ENCODE peak calls at places on chromosome 17, in four cellular contexts. One of them, this sample, is unnamed.

GRCh38 chr17:68289473-68289872 is 1.5 kb downstream of the SLC16A6 start:
- DNase-seq in spleen: no peak
- DNase-seq in fibroblast of lung: no peak
- DNase-seq in adrenal gland: no peak
- DNase-seq in this sample: no peak

GRCh38 chr17:5788266-5788900 is 204.1 kb upstream of the NLRP1 start:
- DNase-seq in fibroblast of lung: peak; percentile 58
- DNase-seq in adrenal gland: no peak
- DNase-seq in spleen: no peak
- DNase-seq in this sample: no peak

GRCh38 chr17:1234455-1234854 is 35.8 kb upstream of the BHLHA9 start:
- DNase-seq in spleen: no peak
- DNase-seq in fibroblast of lung: no peak
- DNase-seq in adrenal gland: no peak
- DNase-seq in this sample: no peak

GRCh38 chr17:49634487-49634865 is 43.4 kb downstream of the SPOP start:
- DNase-seq in spleen: no peak
- DNase-seq in fibroblast of lung: peak; percentile 33
- DNase-seq in adrenal gland: no peak
- DNase-seq in this sample: no peak

GRCh38 chr17:21677911-21678310 is 14.4 kb upstream of the KCNJ18 start:
- DNase-seq in fibroblast of lung: no peak
- DNase-seq in spleen: peak; percentile 67
- DNase-seq in adrenal gland: no peak
- DNase-seq in this sample: no peak

GRCh38 chr17:2144701-2145100 is 89.8 kb downstream of the HIC1 start:
- DNase-seq in adrenal gland: no peak
- DNase-seq in spleen: no peak
- DNase-seq in fibroblast of lung: no peak
- DNase-seq in this sample: no peak

GRCh38 chr17:32875904-32876413 is 965 bp downstream of the MYO1D start:
- DNase-seq in spleen: no peak
- DNase-seq in adrenal gland: no peak
- DNase-seq in fibroblast of lung: peak; percentile 43
- DNase-seq in this sample: no peak

GRCh38 chr17:70067104-70067503 is 7.9 kb upstream of the KCNJ16 start:
- DNase-seq in spleen: no peak
- DNase-seq in adrenal gland: no peak
- DNase-seq in fibroblast of lung: no peak
- DNase-seq in this sample: no peak

GRCh38 chr17:7215136-7215638 is 4.4 kb downstream of the DLG4 start:
- DNase-seq in adrenal gland: no peak
- DNase-seq in fibroblast of lung: no peak
- DNase-seq in spleen: no peak
- DNase-seq in this sample: peak; percentile 91

GRCh38 chr17:49969134-49969759 is at the start of gene DLX4:
- DNase-seq in adrenal gland: peak; percentile 50
- DNase-seq in fibroblast of lung: no peak
- DNase-seq in spleen: no peak
- DNase-seq in this sample: no peak

GRCh38 chr17:45364531-45365390 is 47.9 kb upstream of the MAP3K14 start:
- DNase-seq in adrenal gland: peak; percentile 24
- DNase-seq in fibroblast of lung: no peak
- DNase-seq in spleen: peak; percentile 60
- DNase-seq in this sample: no peak

GRCh38 chr17:76935331-76935730 is 67.1 kb downstream of the MGAT5B start:
- DNase-seq in fibroblast of lung: peak; percentile 72
- DNase-seq in adrenal gland: no peak
- DNase-seq in spleen: no peak
- DNase-seq in this sample: no peak

GRCh38 chr17:15237106-15237425 is 28.1 kb downstream of the PMP22 start:
- DNase-seq in adrenal gland: no peak
- DNase-seq in spleen: no peak
- DNase-seq in fibroblast of lung: no peak
- DNase-seq in this sample: no peak

GRCh38 chr17:30433514-30433913 is 43.7 kb upstream of the GOSR1 start:
- DNase-seq in adrenal gland: peak; percentile 22
- DNase-seq in fibroblast of lung: peak; percentile 95
- DNase-seq in spleen: no peak
- DNase-seq in this sample: peak; percentile 29

GRCh38 chr17:12040478-12040877 is 19.8 kb downstream of the MAP2K4 start:
- DNase-seq in spleen: no peak
- DNase-seq in fibroblast of lung: no peak
- DNase-seq in adrenal gland: no peak
- DNase-seq in this sample: no peak

GRCh38 chr17:16917995-16918394 is 53.9 kb downstream of the TNFRSF13B start:
- DNase-seq in adrenal gland: no peak
- DNase-seq in fibroblast of lung: no peak
- DNase-seq in spleen: peak; percentile 29
- DNase-seq in this sample: peak; percentile 16

GRCh38 chr17:71224824-71225575 is 895.8 kb upstream of the SOX9 start:
- DNase-seq in spleen: no peak
- DNase-seq in fibroblast of lung: peak; percentile 62
- DNase-seq in adrenal gland: no peak
- DNase-seq in this sample: no peak

GRCh38 chr17:31754239-31754945 is 104.7 kb downstream of the COPRS start:
- DNase-seq in fibroblast of lung: peak; percentile 93
- DNase-seq in spleen: no peak
- DNase-seq in adrenal gland: no peak
- DNase-seq in this sample: no peak

GRCh38 chr17:58337600-58338453 is 9.2 kb upstream of the TSPOAP1 start:
- DNase-seq in fibroblast of lung: peak; percentile 95
- DNase-seq in spleen: peak; percentile 99
- DNase-seq in adrenal gland: peak; percentile 95
- DNase-seq in this sample: peak; percentile 74

GRCh38 chr17:28969706-28970393 is 18.5 kb upstream of the PHF12 start:
- DNase-seq in fibroblast of lung: no peak
- DNase-seq in adrenal gland: no peak
- DNase-seq in spleen: no peak
- DNase-seq in this sample: no peak

GRCh38 chr17:79326814-79327213 is 252.2 kb downstream of the ENGASE start:
- DNase-seq in spleen: no peak
- DNase-seq in fibroblast of lung: no peak
- DNase-seq in adrenal gland: no peak
- DNase-seq in this sample: no peak

GRCh38 chr17:49406791-49407190 is 7.9 kb downstream of the PHB1 start:
- DNase-seq in adrenal gland: no peak
- DNase-seq in spleen: no peak
- DNase-seq in fibroblast of lung: no peak
- DNase-seq in this sample: no peak

GRCh38 chr17:34487616-34488015 is 91.8 kb upstream of the TMEM132E start:
- DNase-seq in adrenal gland: no peak
- DNase-seq in spleen: no peak
- DNase-seq in fibroblast of lung: no peak
- DNase-seq in this sample: no peak

GRCh38 chr17:74833501-74834361 is 26.0 kb downstream of the GRIN2C start:
- DNase-seq in fibroblast of lung: peak; percentile 41
- DNase-seq in spleen: peak; percentile 86
- DNase-seq in adrenal gland: peak; percentile 48
- DNase-seq in this sample: no peak

GRCh38 chr17:70855401-70856054 is 686.2 kb downstream of the KCNJ2 start:
- DNase-seq in adrenal gland: no peak
- DNase-seq in spleen: no peak
- DNase-seq in fibroblast of lung: peak; percentile 75
- DNase-seq in this sample: peak; percentile 26

GRCh38 chr17:36935681-36936454 is 1.4 kb upstream of the LHX1 start:
- DNase-seq in fibroblast of lung: no peak
- DNase-seq in spleen: no peak
- DNase-seq in adrenal gland: no peak
- DNase-seq in this sample: no peak

GRCh38 chr17:43720311-43721060 is 38.1 kb downstream of the SOST start:
- DNase-seq in spleen: peak; percentile 96
- DNase-seq in fibroblast of lung: peak; percentile 67
- DNase-seq in adrenal gland: peak; percentile 76
- DNase-seq in this sample: peak; percentile 78

DNA sequence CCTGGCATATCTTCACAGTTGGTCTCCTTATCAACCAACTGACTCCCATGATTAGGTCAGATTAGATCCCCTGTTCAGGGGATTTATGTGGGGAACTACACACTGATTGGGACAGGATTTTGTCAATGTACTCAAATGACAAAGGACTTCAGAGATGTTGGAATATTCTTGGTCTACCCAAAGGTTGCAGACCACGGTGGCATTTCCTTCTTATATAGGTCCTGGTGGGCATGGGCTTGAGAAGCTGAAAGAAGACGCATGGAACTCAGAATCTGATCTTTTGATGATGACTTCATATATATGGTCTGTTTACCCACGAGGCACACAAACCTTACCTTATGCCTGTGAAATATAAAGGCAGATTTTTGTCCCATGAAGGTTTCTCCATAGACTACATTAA is 33.4 kb downstream of the HLF start:
- DNase-seq in spleen: no peak
- DNase-seq in adrenal gland: no peak
- DNase-seq in fibroblast of lung: no peak
- DNase-seq in this sample: no peak
- H3K27ac ChIP-seq in spleen: no peak overlapping the region
- H3K27ac ChIP-seq in adrenal gland: no peak overlapping the region
- H3K27ac ChIP-seq in fibroblast of lung: no peak overlapping the region
- H3K27ac ChIP-seq in this sample: no peak overlapping the region

GRCh38 chr17:64679710-64680216 is 17.7 kb upstream of the SMURF2 start:
- DNase-seq in adrenal gland: no peak
- DNase-seq in fibroblast of lung: peak; percentile 99
- DNase-seq in spleen: no peak
- DNase-seq in this sample: no peak

GRCh38 chr17:64685705-64686104 is 23.6 kb upstream of the SMURF2 start:
- DNase-seq in adrenal gland: no peak
- DNase-seq in fibroblast of lung: no peak
- DNase-seq in spleen: no peak
- DNase-seq in this sample: no peak

GRCh38 chr17:64686705-64687104 is 24.6 kb upstream of the SMURF2 start:
- DNase-seq in adrenal gland: no peak
- DNase-seq in spleen: no peak
- DNase-seq in fibroblast of lung: no peak
- DNase-seq in this sample: peak; percentile 42

GRCh38 chr17:64683791-64684190 is 21.7 kb upstream of the SMURF2 start:
- DNase-seq in spleen: no peak
- DNase-seq in adrenal gland: no peak
- DNase-seq in fibroblast of lung: peak; percentile 35
- DNase-seq in this sample: no peak

GRCh38 chr17:64682261-64683181 is 20.4 kb upstream of the SMURF2 start:
- DNase-seq in fibroblast of lung: peak; percentile 94
- DNase-seq in adrenal gland: no peak
- DNase-seq in spleen: no peak
- DNase-seq in this sample: no peak
- TF ChIP-seq CTCF in fibroblast of lung: no peak
- TF ChIP-seq CTCF in adrenal gland: no peak
- TF ChIP-seq CTCF in spleen: no peak
- TF ChIP-seq CTCF in this sample: no peak

DNA sequence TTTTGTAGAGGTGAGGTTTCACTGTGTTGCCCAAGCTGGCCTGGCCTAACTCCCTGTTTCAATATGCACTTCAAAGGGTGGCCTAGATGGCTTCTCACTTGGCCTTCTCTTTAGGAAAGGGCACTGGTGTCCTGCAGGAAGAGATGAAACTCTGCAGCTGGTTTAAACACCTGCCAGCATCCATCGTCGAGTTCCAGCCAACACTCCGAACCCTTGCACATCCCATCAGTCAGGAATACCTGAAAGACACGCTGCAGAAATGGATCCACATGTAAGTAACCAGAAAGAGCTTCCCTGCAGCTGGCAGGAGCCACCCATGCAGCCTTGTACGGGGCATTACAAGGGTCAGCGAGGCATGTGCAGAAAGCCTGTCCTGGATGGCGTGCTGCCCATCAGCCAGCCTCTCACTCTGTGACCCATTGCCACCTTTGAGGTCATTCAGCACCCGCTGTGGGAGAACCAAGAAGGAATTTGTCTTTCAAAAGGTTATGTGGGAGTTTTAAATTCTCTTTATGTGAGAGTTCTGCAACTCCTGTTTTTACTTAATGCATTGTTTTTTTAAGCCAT is 7.0 kb downstream of the COG1 start:
- DNase-seq in adrenal gland: no peak
- DNase-seq in fibroblast of lung: no peak
- DNase-seq in spleen: no peak
- DNase-seq in this sample: no peak
- H3K27ac ChIP-seq in adrenal gland: no peak overlapping the region
- H3K27ac ChIP-seq in fibroblast of lung: no peak overlapping the region
- H3K27ac ChIP-seq in spleen: no peak overlapping the region
- H3K27ac ChIP-seq in this sample: no peak overlapping the region

GRCh38 chr17:42247734-42248133 is 28.5 kb downstream of the STAT5B start:
- DNase-seq in adrenal gland: peak; percentile 43
- DNase-seq in fibroblast of lung: peak; percentile 64
- DNase-seq in spleen: no peak
- DNase-seq in this sample: no peak

GRCh38 chr17:42249681-42250446 is 26.3 kb downstream of the STAT5B start:
- DNase-seq in spleen: no peak
- DNase-seq in fibroblast of lung: no peak
- DNase-seq in adrenal gland: no peak
- DNase-seq in this sample: no peak

GRCh38 chr17:42251115-42251514 is 25.1 kb downstream of the STAT5B start:
- DNase-seq in fibroblast of lung: peak; percentile 43
- DNase-seq in adrenal gland: no peak
- DNase-seq in spleen: no peak
- DNase-seq in this sample: no peak

GRCh38 chr17:42246515-42246914 is 29.7 kb downstream of the STAT5B start:
- DNase-seq in fibroblast of lung: peak; percentile 57
- DNase-seq in spleen: no peak
- DNase-seq in adrenal gland: peak; percentile 88
- DNase-seq in this sample: no peak

DNA sequence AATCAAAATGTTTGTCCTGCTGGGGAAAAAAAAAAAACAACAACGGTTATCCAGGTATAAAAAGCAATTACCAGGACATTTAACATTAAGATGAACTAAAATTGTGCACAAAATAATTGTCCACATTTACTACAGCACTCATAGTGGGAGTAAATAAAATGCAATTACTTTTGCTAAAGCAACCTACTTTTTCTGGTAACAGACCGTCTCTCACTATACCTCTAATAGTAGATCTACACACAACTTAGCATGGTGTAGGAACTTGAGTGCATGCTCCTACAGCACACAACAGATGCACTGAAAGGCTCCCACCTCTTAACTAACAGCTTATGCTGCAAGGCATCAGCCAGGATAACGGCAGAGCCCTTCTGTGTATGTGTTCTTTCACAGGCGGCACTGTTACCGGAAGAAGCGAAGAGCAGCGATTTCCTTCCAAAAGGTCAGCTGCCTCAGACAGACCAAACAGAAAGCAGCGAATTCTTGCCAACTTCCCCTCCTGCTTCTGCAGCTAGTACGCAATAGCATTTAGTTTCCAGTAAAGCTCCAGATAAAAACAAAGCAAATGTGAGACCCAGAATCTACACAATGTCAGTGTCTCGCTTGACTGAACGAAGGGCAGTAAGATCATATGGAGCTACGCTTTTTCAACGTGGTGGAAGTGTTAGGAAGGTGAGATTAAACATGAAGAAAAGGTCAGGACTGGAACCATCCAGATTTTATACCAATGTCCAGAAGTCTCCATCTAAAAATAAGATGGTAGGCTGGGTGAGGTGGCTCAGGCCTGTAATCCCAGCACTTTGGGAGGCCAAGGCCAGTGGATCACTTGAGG is 27.6 kb downstream of the STAT5B start:
- DNase-seq in spleen: peak; percentile 92
- DNase-seq in fibroblast of lung: peak; percentile 93
- DNase-seq in adrenal gland: peak; percentile 97
- DNase-seq in this sample: peak; percentile 81
- TF ChIP-seq CTCF in spleen: no peak
- TF ChIP-seq CTCF in fibroblast of lung: peak; percentile 11
- TF ChIP-seq CTCF in adrenal gland: no peak
- TF ChIP-seq CTCF in this sample: no peak

This sample was measured in stomach.